ENCODE peak calls at places on chromosomes 1 and 21, in four cellular contexts. I is BE2C, D is tibial nerve, W is IMR-90. O is an unnamed sample.

GRCh38 chr1:220544901-220545303 is 17.0 kb downstream of the MARK1 start:
- DNase-seq in D (no peak), W (peak; percentile 4), I (no peak), O (no peak)

GRCh38 chr1:228379165-228379460 is 27.5 kb downstream of the TRIM11 start:
- DNase-seq in I (peak; percentile 30), W (no peak), D (no peak), O (no peak)

GRCh38 chr21:44557491-44558328 is 885 bp downstream of the KRTAP10-3 start:
- DNase-seq in I (no peak), D (no peak), W (no peak), O (no peak)

GRCh38 chr1:11429935-11430334 is 49.0 kb upstream of the DISP3 start:
- DNase-seq in D (no peak), W (no peak), I (no peak), O (no peak)

GRCh38 chr21:38220270-38220737 is 36.5 kb upstream of the KCNJ15 start:
- DNase-seq in D (no peak), I (no peak), W (no peak), O (no peak)

GRCh38 chr1:102970496-102971078 is 137.7 kb downstream of the COL11A1 start:
- DNase-seq in W (peak; percentile 75), I (peak; percentile 38), D (peak; percentile 9), O (no peak)

GRCh38 chr1:52368383-52369172 is 2.6 kb upstream of the CC2D1B start:
- DNase-seq in I (peak; percentile 62), D (no peak), W (peak; percentile 32), O (no peak)

GRCh38 chr1:13646533-13646932 is 53.5 kb upstream of the PRDM2 start:
- DNase-seq in W (no peak), D (no peak), I (no peak), O (no peak)

GRCh38 chr1:114340906-114341698 is 169.9 kb downstream of the TRIM33 start:
- DNase-seq in W (no peak), I (no peak), D (no peak), O (no peak)

GRCh38 chr21:42094811-42095210 is 23.7 kb downstream of the UMODL1 start:
- DNase-seq in W (no peak), I (no peak), D (no peak), O (no peak)

GRCh38 chr1:227785094-227785811 is 30.2 kb upstream of the PRSS38 start:
- DNase-seq in W (no peak), I (no peak), D (no peak), O (no peak)

GRCh38 chr1:115828101-115829022 is 12.6 kb downstream of the NHLH2 start:
- DNase-seq in D (no peak), W (peak; percentile 9), I (peak; percentile 37), O (no peak)

GRCh38 chr1:184972281-184973055 is 1.8 kb downstream of the NIBAN1 start:
- DNase-seq in I (no peak), D (no peak), W (peak; percentile 71), O (no peak)

GRCh38 chr21:37516998-37517397 is 150.4 kb downstream of the DYRK1A start:
- DNase-seq in W (no peak), D (no peak), I (no peak), O (no peak)

GRCh38 chr1:234925440-234926251 is 203.0 kb downstream of the TOMM20 start:
- DNase-seq in D (no peak), I (no peak), W (peak; percentile 99), O (peak; percentile 19)

GRCh38 chr1:108560143-108560429 is 186 bp downstream of the EEIG2 start:
- DNase-seq in D (no peak), W (no peak), I (no peak), O (no peak)

GRCh38 chr21:37032293-37032692 is 25.8 kb downstream of the RIPPLY3 start:
- DNase-seq in W (no peak), D (no peak), I (no peak), O (no peak)

GRCh38 chr1:216566809-216567208 is 143.6 kb upstream of the USH2A start:
- DNase-seq in I (peak; percentile 48), D (no peak), W (peak; percentile 45), O (no peak)

GRCh38 chr1:3727042-3727824 is 25.0 kb upstream of the CCDC27 start:
- DNase-seq in I (peak; percentile 60), D (no peak), W (no peak), O (no peak)

GRCh38 chr1:200738733-200739498 is at the start of gene CAMSAP2:
- DNase-seq in I (peak; percentile 97), D (peak; percentile 83), W (peak; percentile 86), O (peak; percentile 83)

GRCh38 chr1:54375331-54376084 is 30.7 kb downstream of the SSBP3 start:
- DNase-seq in I (no peak), W (no peak), D (no peak), O (no peak)

GRCh38 chr1:72285074-72285425 is 2.7 kb upstream of the NEGR1 start:
- DNase-seq in W (no peak), I (no peak), D (peak; percentile 14), O (no peak)

GRCh38 chr1:11316701-11317100 is 43.7 kb downstream of the UBIAD1 start:
- DNase-seq in D (peak; percentile 6), W (no peak), I (no peak), O (no peak)

GRCh38 chr1:3481836-3482589 is 27.5 kb downstream of the ARHGEF16 start:
- DNase-seq in D (no peak), I (no peak), W (no peak), O (peak; percentile 47)

GRCh38 chr1:154736840-154737239 is 128.9 kb upstream of the ADAR start:
- DNase-seq in D (no peak), I (no peak), W (peak; percentile 80), O (no peak)

GRCh38 chr1:47629201-47629600 is 191.4 kb downstream of the FOXD2 start:
- DNase-seq in D (no peak), W (no peak), I (no peak), O (no peak)

GRCh38 chr21:43020771-43021170 is 46.4 kb downstream of the PKNOX1 start:
- DNase-seq in W (no peak), D (no peak), I (no peak), O (no peak)

GRCh38 chr1:171576144-171576543 is 45.9 kb upstream of the MYOCOS start:
- DNase-seq in W (no peak), D (no peak), I (no peak), O (no peak)
- H3K36me3 ChIP-seq in W (peaks cover 48% of the 10 kb centered on the region), D (peaks cover 82% of the 10 kb centered on the region), I (peaks cover 75% of the 10 kb centered on the region), O (peaks cover 4% of the 10 kb centered on the region)

GRCh38 chr1:204400893-204401510 is 10.6 kb downstream of the PPP1R15B start:
- DNase-seq in I (no peak), D (no peak), W (no peak), O (no peak)

GRCh38 chr1:204396015-204396583 is 15.5 kb downstream of the PPP1R15B start:
- DNase-seq in W (no peak), D (no peak), I (no peak), O (no peak)

GRCh38 chr1:204401747-204402146 is 9.9 kb downstream of the PPP1R15B start:
- DNase-seq in W (no peak), I (no peak), D (no peak), O (no peak)

GRCh38 chr1:204398197-204399125 is 13.2 kb downstream of the PPP1R15B start:
- DNase-seq in W (peak; percentile 69), D (no peak), I (peak; percentile 81), O (peak; percentile 70)
- H3K36me3 ChIP-seq in W (peaks cover 14% of the 10 kb centered on the region), D (peaks cover 57% of the 10 kb centered on the region), I (peaks cover 34% of the 10 kb centered on the region), O (peaks cover under 1% of the 10 kb centered on the region)

DNA sequence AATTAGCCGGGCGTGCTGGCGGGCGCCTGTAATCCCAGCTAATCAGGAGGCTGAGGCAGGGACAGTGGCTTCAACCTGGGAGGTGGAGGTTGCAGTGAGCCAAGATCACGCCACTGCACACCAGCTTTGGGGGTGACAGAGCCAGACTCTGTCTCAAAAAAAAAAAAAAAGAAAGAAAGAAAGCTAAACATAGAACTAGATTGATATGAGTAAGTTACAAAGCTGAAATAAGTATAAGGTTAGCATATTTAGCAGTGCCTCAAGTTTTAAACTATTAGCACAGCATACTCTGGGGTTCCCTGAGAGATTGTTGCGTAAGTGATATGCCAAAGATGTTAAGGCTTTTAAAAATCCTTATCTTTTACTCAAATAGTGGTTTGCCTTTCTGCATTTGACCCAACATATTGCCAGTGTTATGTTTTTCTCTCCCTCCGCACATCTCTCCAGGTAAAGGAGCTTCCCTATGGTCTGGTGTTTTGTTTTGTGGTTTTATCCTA is 126.1 kb downstream of the CD247 start:
- DNase-seq in I (no peak), W (no peak), D (no peak), O (no peak)
- H3K36me3 ChIP-seq in I (peaks cover 5% of the 10 kb centered on the region), W (peaks cover 3% of the 10 kb centered on the region), D (peaks cover 26% of the 10 kb centered on the region), O (no peaks in the 10 kb centered on the region)

DNA sequence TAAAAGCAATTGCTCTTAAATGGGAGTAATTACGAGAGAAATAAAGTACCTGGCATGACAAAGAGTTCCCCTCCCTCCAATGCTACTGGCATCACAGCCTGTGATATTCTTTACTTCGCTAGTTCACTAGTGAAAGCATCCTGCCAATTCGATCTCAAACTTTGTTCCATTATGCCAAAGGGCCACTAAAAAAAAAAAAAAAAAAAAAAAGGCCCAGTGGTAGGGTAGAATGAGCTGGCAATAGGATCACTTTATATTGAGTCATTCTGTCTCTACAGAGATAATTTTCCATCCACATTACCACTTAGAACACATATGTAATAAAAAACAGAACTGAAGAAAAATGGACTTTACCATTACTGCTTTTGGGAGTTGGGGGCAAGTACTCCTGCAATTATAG is 11.2 kb downstream of the PUM1 start:
- DNase-seq in W (peak; percentile 38), D (no peak), I (no peak), O (no peak)
- H3K36me3 ChIP-seq in W (peaks cover 37% of the 10 kb centered on the region), D (peaks cover 32% of the 10 kb centered on the region), I (peaks cover 22% of the 10 kb centered on the region), O (peaks cover 3% of the 10 kb centered on the region)

GRCh38 chr1:149962736-149963135 is 26.1 kb upstream of the MTMR11 start:
- DNase-seq in D (no peak), I (no peak), W (no peak), O (no peak)

GRCh38 chr1:149965440-149965839 is 28.8 kb upstream of the MTMR11 start:
- DNase-seq in I (no peak), D (no peak), W (no peak), O (no peak)

GRCh38 chr1:149963358-149963757 is 26.7 kb upstream of the MTMR11 start:
- DNase-seq in D (no peak), I (no peak), W (no peak), O (no peak)

GRCh38 chr1:149967041-149967440 is 30.4 kb upstream of the MTMR11 start:
- DNase-seq in I (no peak), D (no peak), W (no peak), O (no peak)

DNA sequence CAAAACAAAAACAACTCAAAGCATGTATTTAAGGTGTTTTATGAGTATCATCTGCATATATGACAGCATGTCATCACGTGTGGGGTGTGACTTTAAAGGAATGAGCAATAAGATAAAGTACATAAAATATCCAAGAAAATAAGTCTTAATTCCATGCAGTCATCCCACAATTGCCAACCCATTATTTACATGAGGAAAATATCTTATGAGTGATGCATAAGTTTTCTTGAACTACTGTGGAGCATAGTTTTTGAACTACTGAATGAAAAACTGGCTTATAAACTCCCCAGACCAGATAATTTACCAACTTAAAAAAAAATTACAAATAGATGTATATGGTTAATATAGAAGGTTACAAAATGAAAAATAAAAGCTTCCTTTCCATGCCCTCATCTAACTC is 29.7 kb upstream of the MTMR11 start:
- DNase-seq in W (peak; percentile 58), D (no peak), I (no peak), O (no peak)
- H3K36me3 ChIP-seq in W (peaks cover 32% of the 10 kb centered on the region), D (peaks cover 78% of the 10 kb centered on the region), I (peaks cover 62% of the 10 kb centered on the region), O (no peaks in the 10 kb centered on the region)

GRCh38 chr1:21763694-21764419 is 19.1 kb downstream of the USP48 start:
- DNase-seq in W (no peak), I (no peak), D (no peak), O (no peak)
- H3K36me3 ChIP-seq in W (no peaks in the 10 kb centered on the region), I (no peaks in the 10 kb centered on the region), D (no peaks in the 10 kb centered on the region), O (no peaks in the 10 kb centered on the region)

O was measured in breast epithelium.